ENCODE peak calls at places on chromosomes 2 and 18, in six cellular contexts. One of them, this sample, is unnamed.

GRCh38 chr2:240463866-240464481 is 28.5 kb downstream of the GPC1 start:
- DNase-seq in H9: no peak
- DNase-seq in IMR-90: no peak
- DNase-seq in endodermal cell: no peak
- DNase-seq in GM23248: no peak
- DNase-seq in HCT116: no peak
- DNase-seq in this sample: peak; percentile 13

GRCh38 chr2:154551649-154552048 is 146.8 kb upstream of the KCNJ3 start:
- DNase-seq in HCT116: no peak
- DNase-seq in GM23248: no peak
- DNase-seq in IMR-90: no peak
- DNase-seq in H9: no peak
- DNase-seq in endodermal cell: no peak
- DNase-seq in this sample: no peak

GRCh38 chr2:113886479-113887383 is 3.2 kb upstream of the ACTR3 start:
- DNase-seq in endodermal cell: no peak
- DNase-seq in GM23248: peak; percentile 91
- DNase-seq in HCT116: no peak
- DNase-seq in H9: no peak
- DNase-seq in IMR-90: peak; percentile 94
- DNase-seq in this sample: peak; percentile 55

GRCh38 chr2:38981061-38981669 is 91.5 kb downstream of the ARHGEF33 start:
- DNase-seq in IMR-90: no peak
- DNase-seq in HCT116: no peak
- DNase-seq in endodermal cell: no peak
- DNase-seq in GM23248: no peak
- DNase-seq in H9: no peak
- DNase-seq in this sample: no peak

GRCh38 chr18:49730951-49731391 is 82.4 kb downstream of the ACAA2 start:
- DNase-seq in H9: no peak
- DNase-seq in endodermal cell: peak; percentile 74
- DNase-seq in GM23248: no peak
- DNase-seq in IMR-90: no peak
- DNase-seq in HCT116: no peak
- DNase-seq in this sample: no peak

GRCh38 chr2:100291152-100291970 is 30.9 kb downstream of the LONRF2 start:
- DNase-seq in HCT116: peak; percentile 97
- DNase-seq in GM23248: peak; percentile 96
- DNase-seq in IMR-90: peak; percentile 99
- DNase-seq in H9: peak; percentile 64
- DNase-seq in endodermal cell: peak; percentile 76
- DNase-seq in this sample: no peak

GRCh38 chr2:85237849-85238570 is 89.8 kb downstream of the TGOLN2 start:
- DNase-seq in GM23248: no peak
- DNase-seq in H9: peak; percentile 92
- DNase-seq in endodermal cell: peak; percentile 94
- DNase-seq in HCT116: no peak
- DNase-seq in IMR-90: no peak
- DNase-seq in this sample: no peak

GRCh38 chr2:35503738-35504160 is 851.8 kb upstream of the CRIM1 start:
- DNase-seq in GM23248: no peak
- DNase-seq in HCT116: no peak
- DNase-seq in endodermal cell: no peak
- DNase-seq in IMR-90: no peak
- DNase-seq in H9: no peak
- DNase-seq in this sample: no peak

GRCh38 chr2:232970051-232970450 is 43.0 kb downstream of the NGEF start:
- DNase-seq in HCT116: no peak
- DNase-seq in GM23248: no peak
- DNase-seq in IMR-90: no peak
- DNase-seq in H9: no peak
- DNase-seq in endodermal cell: peak; percentile 22
- DNase-seq in this sample: no peak

GRCh38 chr18:10234912-10235439 is 219.5 kb upstream of the APCDD1 start:
- DNase-seq in IMR-90: peak; percentile 85
- DNase-seq in H9: no peak
- DNase-seq in GM23248: peak; percentile 91
- DNase-seq in endodermal cell: no peak
- DNase-seq in HCT116: no peak
- DNase-seq in this sample: no peak

GRCh38 chr2:98824256-98825042 is 93.5 kb upstream of the MGAT4A start:
- DNase-seq in GM23248: no peak
- DNase-seq in H9: no peak
- DNase-seq in endodermal cell: peak; percentile 17
- DNase-seq in HCT116: no peak
- DNase-seq in IMR-90: no peak
- DNase-seq in this sample: no peak

GRCh38 chr2:98825043-98825350 is 94.1 kb upstream of the MGAT4A start:
- DNase-seq in endodermal cell: no peak
- DNase-seq in GM23248: no peak
- DNase-seq in IMR-90: no peak
- DNase-seq in HCT116: no peak
- DNase-seq in H9: no peak
- DNase-seq in this sample: no peak

GRCh38 chr2:98821629-98822135 is 90.8 kb upstream of the MGAT4A start:
- DNase-seq in HCT116: no peak
- DNase-seq in GM23248: no peak
- DNase-seq in IMR-90: no peak
- DNase-seq in H9: no peak
- DNase-seq in endodermal cell: no peak
- DNase-seq in this sample: no peak

GRCh38 chr2:98823196-98824166 is 92.5 kb upstream of the MGAT4A start:
- DNase-seq in GM23248: no peak
- DNase-seq in endodermal cell: peak; percentile 57
- DNase-seq in H9: no peak
- DNase-seq in HCT116: no peak
- DNase-seq in IMR-90: no peak
- DNase-seq in this sample: no peak

GRCh38 chr2:98822301-98823164 is 91.6 kb upstream of the MGAT4A start:
- DNase-seq in IMR-90: no peak
- DNase-seq in HCT116: no peak
- DNase-seq in endodermal cell: peak; percentile 87
- DNase-seq in GM23248: peak; percentile 46
- DNase-seq in H9: peak; percentile 62
- DNase-seq in this sample: no peak
- H3K9ac ChIP-seq in IMR-90: no peak overlapping the region
- H3K9ac ChIP-seq in HCT116: no peak overlapping the region
- H3K9ac ChIP-seq in endodermal cell: no peak overlapping the region
- H3K9ac ChIP-seq in GM23248: no peak overlapping the region
- H3K9ac ChIP-seq in H9: no peak overlapping the region
- H3K9ac ChIP-seq in this sample: peak overlapping the region; percentile 33

GRCh38 chr2:71462641-71463341 is 9.4 kb downstream of the DYSF start:
- DNase-seq in IMR-90: no peak
- DNase-seq in H9: peak; percentile 41
- DNase-seq in endodermal cell: peak; percentile 72
- DNase-seq in GM23248: no peak
- DNase-seq in HCT116: no peak
- DNase-seq in this sample: no peak
- H3K4me1 ChIP-seq in IMR-90: peaks cover 3% of the 10 kb centered on the region
- H3K4me1 ChIP-seq in H9: no peaks in the 10 kb centered on the region
- H3K4me1 ChIP-seq in endodermal cell: no peaks in the 10 kb centered on the region
- H3K4me1 ChIP-seq in GM23248: no peaks in the 10 kb centered on the region
- H3K4me1 ChIP-seq in HCT116: no peaks in the 10 kb centered on the region
- H3K4me1 ChIP-seq in this sample: peaks cover 3% of the 10 kb centered on the region

DNA sequence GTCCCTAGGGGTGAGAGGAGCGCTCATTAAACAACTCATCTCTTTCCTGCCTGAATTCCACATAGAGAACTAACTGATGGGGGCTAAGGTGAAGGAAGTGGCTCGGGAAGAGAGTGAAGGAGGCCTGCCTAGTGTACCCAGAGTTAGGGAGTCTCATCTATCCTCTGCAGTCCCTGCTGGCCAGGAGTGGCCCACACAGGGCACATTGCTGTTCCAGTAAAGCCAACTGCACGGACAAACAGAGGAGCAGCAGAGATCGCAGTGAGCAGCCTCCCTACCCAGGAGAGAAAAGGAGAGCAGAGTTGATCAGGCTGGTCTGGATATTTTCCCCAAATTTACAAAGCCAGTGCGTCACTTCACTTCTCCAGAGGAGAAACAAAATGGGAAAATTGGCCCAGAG is 16.9 kb upstream of the FN1 start:
- DNase-seq in H9: peak; percentile 71
- DNase-seq in HCT116: no peak
- DNase-seq in endodermal cell: peak; percentile 74
- DNase-seq in IMR-90: no peak
- DNase-seq in GM23248: no peak
- DNase-seq in this sample: no peak
- H3K9ac ChIP-seq in H9: no peak overlapping the region
- H3K9ac ChIP-seq in HCT116: no peak overlapping the region
- H3K9ac ChIP-seq in endodermal cell: no peak overlapping the region
- H3K9ac ChIP-seq in IMR-90: no peak overlapping the region
- H3K9ac ChIP-seq in GM23248: no peak overlapping the region
- H3K9ac ChIP-seq in this sample: no peak overlapping the region

GRCh38 chr18:80200932-80201672 is 46.2 kb downstream of the PARD6G start:
- DNase-seq in GM23248: no peak
- DNase-seq in HCT116: no peak
- DNase-seq in H9: no peak
- DNase-seq in endodermal cell: peak; percentile 64
- DNase-seq in IMR-90: no peak
- DNase-seq in this sample: no peak
- H3K4me1 ChIP-seq in GM23248: no peaks in the 10 kb centered on the region
- H3K4me1 ChIP-seq in HCT116: no peaks in the 10 kb centered on the region
- H3K4me1 ChIP-seq in H9: peaks cover 9% of the 10 kb centered on the region
- H3K4me1 ChIP-seq in endodermal cell: peaks cover 3% of the 10 kb centered on the region
- H3K4me1 ChIP-seq in IMR-90: peaks cover 8% of the 10 kb centered on the region
- H3K4me1 ChIP-seq in this sample: no peaks in the 10 kb centered on the region

This sample was measured in colonic mucosa.